ENCODE peak calls at places on chromosomes 11 and 22, in seven cellular contexts. One of them, this sample, is unnamed.

GRCh38 chr22:50199836-50200332 is 927 bp upstream of the SELENOO start:
- DNase-seq in astrocyte: no peak
- DNase-seq in RWPE1: no peak
- DNase-seq in stomach: peak; percentile 33
- DNase-seq in spleen: peak; percentile 85
- DNase-seq in A549: no peak
- DNase-seq in Calu3: no peak
- DNase-seq in this sample: no peak

GRCh38 chr11:116317212-116317611 is 455.6 kb downstream of the BUD13 start:
- DNase-seq in astrocyte: no peak
- DNase-seq in RWPE1: no peak
- DNase-seq in stomach: no peak
- DNase-seq in spleen: no peak
- DNase-seq in A549: no peak
- DNase-seq in Calu3: no peak
- DNase-seq in this sample: no peak

GRCh38 chr22:25331050-25331449 is 111.6 kb downstream of the CRYBB2 start:
- DNase-seq in astrocyte: no peak
- DNase-seq in RWPE1: no peak
- DNase-seq in stomach: no peak
- DNase-seq in spleen: no peak
- DNase-seq in A549: no peak
- DNase-seq in Calu3: no peak
- DNase-seq in this sample: no peak

GRCh38 chr22:26718905-26719304 is 61.5 kb downstream of the MIAT start:
- DNase-seq in astrocyte: peak; percentile 98
- DNase-seq in RWPE1: no peak
- DNase-seq in stomach: no peak
- DNase-seq in spleen: no peak
- DNase-seq in A549: peak; percentile 30
- DNase-seq in Calu3: no peak
- DNase-seq in this sample: no peak

GRCh38 chr11:110716361-110716760 is 4.1 kb upstream of the ARHGAP20 start:
- DNase-seq in astrocyte: peak; percentile 41
- DNase-seq in RWPE1: no peak
- DNase-seq in stomach: no peak
- DNase-seq in spleen: no peak
- DNase-seq in A549: no peak
- DNase-seq in Calu3: no peak
- DNase-seq in this sample: no peak

GRCh38 chr11:134014502-134014901 is 54.4 kb upstream of the JAM3 start:
- DNase-seq in astrocyte: no peak
- DNase-seq in RWPE1: no peak
- DNase-seq in stomach: no peak
- DNase-seq in spleen: no peak
- DNase-seq in A549: no peak
- DNase-seq in Calu3: no peak
- DNase-seq in this sample: peak; percentile 39

GRCh38 chr11:2507212-2507901 is 62.5 kb downstream of the KCNQ1 start:
- DNase-seq in astrocyte: no peak
- DNase-seq in RWPE1: no peak
- DNase-seq in stomach: no peak
- DNase-seq in spleen: no peak
- DNase-seq in A549: no peak
- DNase-seq in Calu3: no peak
- DNase-seq in this sample: no peak

GRCh38 chr11:74714904-74715303 is 16.3 kb downstream of the CHRDL2 start:
- DNase-seq in astrocyte: no peak
- DNase-seq in RWPE1: no peak
- DNase-seq in stomach: no peak
- DNase-seq in spleen: no peak
- DNase-seq in A549: no peak
- DNase-seq in Calu3: no peak
- DNase-seq in this sample: no peak

GRCh38 chr11:105181100-105181499 is 41.5 kb upstream of the CARD18 start:
- DNase-seq in astrocyte: peak; percentile 69
- DNase-seq in RWPE1: peak; percentile 19
- DNase-seq in stomach: no peak
- DNase-seq in spleen: no peak
- DNase-seq in A549: no peak
- DNase-seq in Calu3: no peak
- DNase-seq in this sample: no peak

GRCh38 chr22:29773233-29773632 is 6.1 kb downstream of the UQCR10 start:
- DNase-seq in astrocyte: peak; percentile 63
- DNase-seq in RWPE1: peak; percentile 67
- DNase-seq in stomach: no peak
- DNase-seq in spleen: no peak
- DNase-seq in A549: peak; percentile 40
- DNase-seq in Calu3: peak; percentile 57
- DNase-seq in this sample: no peak

GRCh38 chr22:19175602-19176174 is 2.8 kb downstream of the SLC25A1 start:
- DNase-seq in astrocyte: no peak
- DNase-seq in RWPE1: no peak
- DNase-seq in stomach: no peak
- DNase-seq in spleen: no peak
- DNase-seq in A549: no peak
- DNase-seq in Calu3: no peak
- DNase-seq in this sample: no peak

GRCh38 chr11:2913029-2913431 is 16.2 kb downstream of the PHLDA2 start:
- DNase-seq in astrocyte: no peak
- DNase-seq in RWPE1: peak; percentile 13
- DNase-seq in stomach: no peak
- DNase-seq in spleen: no peak
- DNase-seq in A549: no peak
- DNase-seq in Calu3: peak; percentile 44
- DNase-seq in this sample: no peak

DNA sequence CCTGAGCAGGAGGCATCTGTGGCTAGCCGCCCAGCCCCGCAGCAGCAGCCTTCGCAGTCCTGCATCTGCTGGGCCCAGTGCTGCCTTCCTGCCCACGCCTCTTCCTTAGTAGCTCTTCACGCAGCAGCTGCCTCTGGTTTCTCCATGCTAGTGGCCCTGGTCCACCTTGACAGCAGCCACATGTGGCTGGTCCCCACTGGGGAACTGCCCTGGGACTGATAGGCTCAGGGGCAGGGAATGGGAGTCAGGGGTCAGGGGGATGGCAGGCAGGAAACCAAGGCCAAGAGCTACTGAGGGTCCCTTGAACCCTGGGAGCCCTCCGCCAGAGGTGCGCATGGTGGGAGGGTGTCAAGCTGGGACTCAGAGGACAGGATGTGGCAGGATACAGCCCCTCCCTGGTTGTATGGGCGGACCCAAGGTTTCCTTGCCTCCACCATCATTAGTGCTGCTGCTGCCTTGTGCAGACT is 99.4 kb upstream of the PITPNB start:
- DNase-seq in astrocyte: no peak
- DNase-seq in RWPE1: no peak
- DNase-seq in stomach: peak; percentile 16
- DNase-seq in spleen: peak; percentile 60
- DNase-seq in A549: no peak
- DNase-seq in Calu3: no peak
- DNase-seq in this sample: no peak
- TF ChIP-seq CTCF in astrocyte: no peak
- TF ChIP-seq CTCF in RWPE1: no peak
- TF ChIP-seq CTCF in stomach: no peak
- TF ChIP-seq CTCF in spleen: no peak
- TF ChIP-seq CTCF in A549: no peak
- TF ChIP-seq CTCF in Calu3: no peak
- TF ChIP-seq CTCF in this sample: no peak

GRCh38 chr22:17867160-17867785 is 93.0 kb upstream of the BID start:
- DNase-seq in astrocyte: no peak
- DNase-seq in RWPE1: no peak
- DNase-seq in stomach: no peak
- DNase-seq in spleen: no peak
- DNase-seq in A549: no peak
- DNase-seq in Calu3: no peak
- DNase-seq in this sample: no peak
- TF ChIP-seq CTCF in astrocyte: no peak
- TF ChIP-seq CTCF in RWPE1: no peak
- TF ChIP-seq CTCF in stomach: no peak
- TF ChIP-seq CTCF in spleen: no peak
- TF ChIP-seq CTCF in A549: no peak
- TF ChIP-seq CTCF in Calu3: no peak
- TF ChIP-seq CTCF in this sample: no peak

DNA sequence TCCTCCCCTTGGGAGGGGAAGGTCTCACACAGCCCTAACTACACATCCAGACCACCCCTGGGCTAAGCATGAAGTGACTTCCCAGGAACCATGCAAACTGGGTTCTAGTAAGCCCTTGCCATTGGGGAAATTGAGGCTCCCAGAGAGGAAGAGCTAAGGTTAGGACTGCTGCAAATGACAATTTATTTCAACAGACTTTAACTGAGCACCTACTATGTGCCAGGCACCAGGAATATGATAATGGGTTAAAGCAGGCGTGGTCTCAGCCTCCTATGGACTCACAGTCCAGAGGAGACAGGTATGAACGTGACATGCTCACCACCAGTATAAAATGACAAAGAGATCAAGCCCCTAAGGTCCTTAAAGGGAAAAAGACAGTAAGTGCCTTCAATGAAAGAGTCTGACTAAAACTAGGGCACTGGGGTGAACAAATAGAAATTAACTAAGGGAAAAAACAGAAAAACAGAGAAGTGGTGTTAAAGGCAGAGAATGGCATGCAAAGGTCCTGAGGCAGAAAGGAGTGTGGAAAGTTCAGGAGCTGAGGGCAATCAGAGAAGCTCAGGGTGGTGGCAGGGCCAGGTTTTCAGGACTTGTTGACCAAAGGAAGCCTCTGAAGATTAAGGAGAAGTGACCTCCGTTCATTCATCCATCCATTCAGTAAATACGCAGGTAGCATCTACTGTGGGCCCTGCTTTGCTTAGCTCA is 14.4 kb upstream of the MN1 start:
- DNase-seq in astrocyte: no peak
- DNase-seq in RWPE1: no peak
- DNase-seq in stomach: no peak
- DNase-seq in spleen: no peak
- DNase-seq in A549: no peak
- DNase-seq in Calu3: no peak
- DNase-seq in this sample: no peak
- TF ChIP-seq CTCF in astrocyte: no peak
- TF ChIP-seq CTCF in RWPE1: no peak
- TF ChIP-seq CTCF in stomach: no peak
- TF ChIP-seq CTCF in spleen: no peak
- TF ChIP-seq CTCF in A549: no peak
- TF ChIP-seq CTCF in Calu3: no peak
- TF ChIP-seq CTCF in this sample: no peak

GRCh38 chr22:42905702-42906183 is 48.7 kb upstream of the ARFGAP3 start:
- DNase-seq in astrocyte: no peak
- DNase-seq in RWPE1: no peak
- DNase-seq in stomach: peak; percentile 87
- DNase-seq in spleen: no peak
- DNase-seq in A549: no peak
- DNase-seq in Calu3: no peak
- DNase-seq in this sample: no peak

GRCh38 chr22:42905217-42905616 is 48.1 kb upstream of the ARFGAP3 start:
- DNase-seq in astrocyte: no peak
- DNase-seq in RWPE1: no peak
- DNase-seq in stomach: peak; percentile 51
- DNase-seq in spleen: no peak
- DNase-seq in A549: no peak
- DNase-seq in Calu3: no peak
- DNase-seq in this sample: no peak

GRCh38 chr22:42904049-42904448 is 47.0 kb upstream of the ARFGAP3 start:
- DNase-seq in astrocyte: no peak
- DNase-seq in RWPE1: no peak
- DNase-seq in stomach: no peak
- DNase-seq in spleen: no peak
- DNase-seq in A549: no peak
- DNase-seq in Calu3: no peak
- DNase-seq in this sample: no peak

GRCh38 chr22:42901790-42902508 is 44.9 kb upstream of the ARFGAP3 start:
- DNase-seq in astrocyte: no peak
- DNase-seq in RWPE1: no peak
- DNase-seq in stomach: no peak
- DNase-seq in spleen: no peak
- DNase-seq in A549: no peak
- DNase-seq in Calu3: no peak
- DNase-seq in this sample: no peak

GRCh38 chr22:42902875-42903510 is 45.9 kb upstream of the ARFGAP3 start:
- DNase-seq in astrocyte: no peak
- DNase-seq in RWPE1: no peak
- DNase-seq in stomach: no peak
- DNase-seq in spleen: no peak
- DNase-seq in A549: no peak
- DNase-seq in Calu3: no peak
- DNase-seq in this sample: no peak
- TF ChIP-seq CTCF in astrocyte: no peak
- TF ChIP-seq CTCF in RWPE1: no peak
- TF ChIP-seq CTCF in stomach: no peak
- TF ChIP-seq CTCF in spleen: no peak
- TF ChIP-seq CTCF in A549: no peak
- TF ChIP-seq CTCF in Calu3: no peak
- TF ChIP-seq CTCF in this sample: no peak

DNA sequence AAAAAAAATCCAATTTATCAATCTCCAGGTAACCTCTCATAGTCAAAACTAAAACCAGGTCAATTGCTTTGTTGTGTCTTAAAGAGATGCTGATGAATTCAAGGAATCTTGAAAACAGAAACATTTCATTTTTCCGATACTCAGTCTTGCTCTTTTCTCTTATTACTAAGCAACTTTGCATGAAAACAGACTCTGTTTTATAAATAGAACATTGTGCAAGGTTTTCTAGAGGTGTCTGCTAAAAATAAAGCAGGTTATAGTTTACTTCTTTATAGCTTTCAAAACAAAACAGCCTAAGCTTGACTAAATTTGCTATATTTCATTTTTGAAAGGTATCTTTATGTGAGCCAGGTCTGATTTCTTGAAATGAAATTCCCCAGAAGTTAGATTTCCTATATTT is 109.3 kb downstream of the ARL14EP start:
- DNase-seq in astrocyte: no peak
- DNase-seq in RWPE1: no peak
- DNase-seq in stomach: no peak
- DNase-seq in spleen: no peak
- DNase-seq in A549: no peak
- DNase-seq in Calu3: no peak
- DNase-seq in this sample: no peak
- TF ChIP-seq CTCF in astrocyte: no peak
- TF ChIP-seq CTCF in RWPE1: no peak
- TF ChIP-seq CTCF in stomach: no peak
- TF ChIP-seq CTCF in spleen: no peak
- TF ChIP-seq CTCF in A549: no peak
- TF ChIP-seq CTCF in Calu3: no peak
- TF ChIP-seq CTCF in this sample: no peak

DNA sequence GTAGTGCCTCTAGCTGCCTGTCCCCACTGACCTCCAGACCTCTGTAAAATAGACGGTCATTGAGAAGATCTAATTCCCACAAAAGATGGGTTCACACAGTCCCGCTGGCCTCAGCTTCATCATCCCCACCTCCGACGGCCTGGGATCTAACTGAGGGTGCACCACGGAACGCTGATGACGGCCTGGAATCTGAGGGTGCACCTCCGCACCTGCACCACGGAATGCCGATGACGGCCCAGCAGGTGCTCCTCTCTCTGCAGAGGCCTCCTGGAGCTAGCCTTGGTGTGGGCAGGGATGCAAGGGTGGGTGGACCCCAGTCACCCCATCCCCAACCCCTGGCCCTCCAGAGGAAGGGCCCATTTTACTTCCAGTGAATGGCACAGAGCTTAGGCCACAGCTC is 77.3 kb downstream of the PHF21B start:
- DNase-seq in astrocyte: no peak
- DNase-seq in RWPE1: no peak
- DNase-seq in stomach: no peak
- DNase-seq in spleen: no peak
- DNase-seq in A549: no peak
- DNase-seq in Calu3: no peak
- DNase-seq in this sample: no peak
- TF ChIP-seq CTCF in astrocyte: no peak
- TF ChIP-seq CTCF in RWPE1: no peak
- TF ChIP-seq CTCF in stomach: no peak
- TF ChIP-seq CTCF in spleen: no peak
- TF ChIP-seq CTCF in A549: no peak
- TF ChIP-seq CTCF in Calu3: no peak
- TF ChIP-seq CTCF in this sample: no peak